ENCODE peak calls at places on chromosomes 4 and X, in nine cellular contexts. U is GM23248; Z is posterior cingulate gyrus; R is stimulated activated CD4-positive, alpha-beta T cell treated with anti-CD3 and anti-CD28 coated beads, Interleukin-4, amount 100 ng/mL, for 4 hours; D is ACHN; T is HL-60; W is activated CD8-positive, alpha-beta memory T cell treated with anti-CD3 and anti-CD28 coated beads, Interleukin-2, amount 50 U/mL, for 4 hours; Q is breast epithelium; Y is endothelial cell. I is an unnamed sample.

GRCh38 chrX:135985974-135986312 is 708 bp downstream of the SLC9A6 start:
- DNase-seq in W (no peak), Y (no peak), Q (no peak), U (no peak), Z (no peak), T (no peak), R (no peak), D (no peak), I (no peak)

GRCh38 chr4:126495163-126495752 is 1137.5 kb upstream of the INTU start:
- DNase-seq in U (no peak), W (no peak), R (no peak), T (no peak), Y (no peak), Q (no peak), D (no peak), Z (no peak), I (no peak)

GRCh38 chr4:139011220-139011950 is 4.2 kb upstream of the NOCT start:
- DNase-seq in Z (no peak), U (no peak), T (no peak), Y (no peak), Q (no peak), D (no peak), W (no peak), R (no peak), I (no peak)

GRCh38 chr4:111028829-111029228 is 406.0 kb upstream of the PITX2 start:
- DNase-seq in R (no peak), Z (no peak), Q (no peak), T (no peak), D (no peak), Y (no peak), U (peak), W (no peak), I (no peak)

GRCh38 chrX:81259714-81260395 is 58.0 kb downstream of the SH3BGRL start:
- DNase-seq in U (peak), D (no peak), Y (no peak), W (no peak), Z (no peak), R (no peak), Q (no peak), T (no peak), I (no peak)

GRCh38 chrX:119238557-119238956 is 2.5 kb downstream of the PGRMC1 start:
- DNase-seq in R (no peak), T (no peak), W (no peak), D (no peak), Z (no peak), Q (no peak), Y (no peak), U (peak), I (peak)

GRCh38 chr4:84927428-84927827 is 39.1 kb downstream of the WDFY3 start:
- DNase-seq in D (no peak), Y (no peak), Z (no peak), Q (no peak), T (no peak), U (no peak), R (no peak), W (no peak), I (no peak)

GRCh38 chr4:189202182-189202868 is 738.3 kb upstream of the FRG1 start:
- DNase-seq in R (peak), Q (peak), D (peak), T (peak), Y (peak), Z (no peak), W (no peak), U (peak), I (peak)

GRCh38 chr4:154314248-154314647 is 177.4 kb downstream of the DCHS2 start:
- DNase-seq in U (peak), R (no peak), Z (no peak), Q (no peak), D (peak), Y (no peak), T (no peak), W (no peak), I (peak)

GRCh38 chr4:4985844-4986243 is 33.4 kb downstream of the CYTL1 start:
- DNase-seq in Z (no peak), Q (no peak), U (peak), W (no peak), R (no peak), D (peak), Y (peak), T (no peak), I (no peak)